ENCODE peak calls at places on chromosomes 13 and 19, in five cellular contexts. A is mucosa of descending colon, I is fibroblast of villous mesenchyme, S is AG10803, G is GM06990. P is an unnamed sample.

GRCh38 chr13:32208860-32209259 is 106.3 kb downstream of the ZAR1L start:
- DNase-seq in I (no peak), S (no peak), G (no peak), A (no peak), P (peak)

GRCh38 chr19:41886761-41887710 is 4.1 kb downstream of the ARHGEF1 start:
- DNase-seq in I (no peak), G (peak), S (no peak), A (no peak), P (no peak)

GRCh38 chr19:21851596-21852345 is 15.8 kb upstream of the ZNF43 start:
- DNase-seq in I (peak), G (peak), A (peak), S (peak), P (peak)

GRCh38 chr19:23986623-23987022 is 71.9 kb downstream of the ZNF726 start:
- DNase-seq in I (no peak), G (no peak), S (no peak), A (no peak), P (no peak)

GRCh38 chr13:41383400-41383799 is 72.3 kb downstream of the NAA16 start:
- DNase-seq in I (no peak), A (no peak), S (peak), G (no peak), P (peak)

GRCh38 chr13:36847541-36848045 is 28.6 kb downstream of the RFXAP start:
- DNase-seq in G (no peak), A (no peak), S (no peak), I (no peak), P (no peak)

GRCh38 chr19:8304841-8305621 is 3.1 kb downstream of the CD320 start:
- DNase-seq in G (no peak), A (peak), I (no peak), S (no peak), P (no peak)

GRCh38 chr13:71661921-71662320 is 205.1 kb downstream of the DACH1 start:
- DNase-seq in S (peak), A (no peak), I (peak), G (no peak), P (peak)

GRCh38 chr13:30870049-30870884 is 35.8 kb upstream of the MEDAG start:
- DNase-seq in S (peak), G (peak), I (peak), A (peak), P (peak)

GRCh38 chr19:3115916-3116602 is 19.8 kb upstream of the GNA15 start:
- DNase-seq in S (peak), A (no peak), I (no peak), G (no peak), P (no peak)

GRCh38 chr13:59641758-59642157 is 522.0 kb downstream of the DIAPH3 start:
- DNase-seq in S (peak), G (no peak), I (peak), A (no peak), P (peak)

GRCh38 chr13:30607908-30608307 is 9.8 kb upstream of the USPL1 start:
- DNase-seq in G (peak), I (no peak), A (no peak), S (no peak), P (peak)

GRCh38 chr13:41639955-41640780 is 182.8 kb downstream of the RGCC start:
- DNase-seq in G (no peak), I (peak), S (peak), A (no peak), P (peak)

GRCh38 chr13:28027607-28028364 is 39.3 kb upstream of the URAD start:
- DNase-seq in G (no peak), S (no peak), I (no peak), A (no peak), P (no peak)

GRCh38 chr13:79772811-79773210 is 291.9 kb downstream of the NDFIP2 start:
- DNase-seq in I (no peak), G (no peak), S (no peak), A (no peak), P (no peak)

GRCh38 chr19:35510626-35510964 is 2.9 kb downstream of the DMKN start:
- DNase-seq in G (no peak), I (no peak), S (no peak), A (no peak), P (no peak)

GRCh38 chr19:58468216-58468839 is 1.4 kb downstream of the ZNF324 start:
- DNase-seq in A (no peak), S (no peak), I (no peak), G (no peak), P (no peak)

GRCh38 chr19:49924004-49924880 is 4.8 kb upstream of the ATF5 start:
- DNase-seq in G (peak), S (peak), A (no peak), I (no peak), P (no peak)

GRCh38 chr13:77828815-77829214 is 89.8 kb downstream of the EDNRB start:
- DNase-seq in I (no peak), S (no peak), A (no peak), G (no peak), P (no peak)

GRCh38 chr13:103788061-103788652 is 721.9 kb upstream of the SLC10A2 start:
- DNase-seq in S (no peak), I (no peak), A (no peak), G (no peak), P (no peak)

GRCh38 chr13:32940601-32941000 is 75.6 kb upstream of the KL start:
- DNase-seq in S (peak), A (peak), G (no peak), I (peak), P (peak)

GRCh38 chr13:95254341-95254740 is 46.9 kb downstream of the ABCC4 start:
- DNase-seq in G (no peak), I (no peak), A (no peak), S (no peak), P (no peak)

GRCh38 chr19:29329460-29330134 is 116.6 kb upstream of the UQCRFS1 start:
- DNase-seq in A (no peak), G (no peak), S (peak), I (no peak), P (no peak)

GRCh38 chr19:38666662-38667448 is 19.4 kb downstream of the ACTN4 start:
- DNase-seq in A (peak), S (peak), I (peak), G (no peak), P (peak)

GRCh38 chr19:14475251-14476073 is at the start of gene PTGER1:
- DNase-seq in A (peak), S (no peak), G (no peak), I (peak), P (peak)

GRCh38 chr13:91664036-91664435 is 265.6 kb downstream of the GPC5 start:
- DNase-seq in S (no peak), I (no peak), A (no peak), G (no peak), P (no peak)

GRCh38 chr13:20972731-20973130 is 70.2 kb upstream of the XPO4 start:
- DNase-seq in I (no peak), S (no peak), A (no peak), G (no peak), P (no peak)

GRCh38 chr13:72696590-72696989 is 30.8 kb downstream of the MZT1 start:
- DNase-seq in S (peak), A (no peak), I (peak), G (no peak), P (peak)

GRCh38 chr13:48709213-48709612 is 55.5 kb downstream of the CYSLTR2 start:
- DNase-seq in I (no peak), A (no peak), S (no peak), G (no peak), P (no peak)

GRCh38 chr19:20928371-20928770 is 5.3 kb downstream of the ZNF85 start:
- DNase-seq in I (peak), A (no peak), G (no peak), S (peak), P (peak)

GRCh38 chr13:30063892-30064291 is 213.5 kb upstream of the UBL3 start:
- DNase-seq in A (no peak), S (no peak), G (no peak), I (no peak), P (no peak)

GRCh38 chr13:106296723-106297122 is 238.7 kb downstream of the EFNB2 start:
- DNase-seq in G (no peak), A (no peak), I (peak), S (no peak), P (no peak)

GRCh38 chr13:106163426-106163825 is 372.0 kb downstream of the EFNB2 start:
- DNase-seq in A (no peak), I (no peak), S (no peak), G (no peak), P (no peak)

GRCh38 chr19:23116802-23117571 is at the start of gene ZNF730:
- DNase-seq in S (peak), G (peak), A (peak), I (peak), P (peak)

GRCh38 chr13:109704771-109705628 is 81.4 kb downstream of the IRS2 start:
- DNase-seq in A (peak), S (no peak), I (peak), G (no peak), P (peak)

GRCh38 chr13:50189450-50189849 is 174.2 kb downstream of the KCNRG start:
- DNase-seq in A (no peak), I (no peak), S (no peak), G (no peak), P (no peak)

GRCh38 chr13:50188696-50189095 is 173.5 kb downstream of the KCNRG start:
- DNase-seq in A (no peak), G (no peak), I (no peak), S (no peak), P (no peak)

GRCh38 chr13:50192272-50192813 is 177.1 kb downstream of the KCNRG start:
- DNase-seq in S (no peak), G (no peak), I (no peak), A (no peak), P (no peak)

GRCh38 chr13:50187352-50188029 is 172.2 kb downstream of the KCNRG start:
- DNase-seq in G (no peak), A (no peak), S (peak), I (peak), P (no peak)

DNA sequence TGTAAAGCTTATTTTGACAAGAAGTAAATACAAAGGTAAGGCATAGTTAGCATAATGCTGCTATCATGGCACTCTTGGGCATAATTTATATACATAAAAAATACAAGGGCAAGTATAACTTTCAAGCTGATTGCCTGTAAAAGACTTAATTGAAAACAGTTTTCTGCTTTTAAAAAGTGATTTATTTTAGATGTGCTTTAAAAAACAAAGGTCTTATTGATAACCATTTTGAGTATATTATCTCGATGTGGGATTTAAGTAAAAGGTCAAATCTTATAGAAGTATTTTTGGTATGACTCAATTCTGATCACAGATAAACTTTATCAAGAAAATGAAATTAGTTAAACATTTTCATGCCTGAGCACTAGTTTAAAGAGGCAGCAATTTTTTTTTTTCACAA is 175.8 kb downstream of the KCNRG start:
- DNase-seq in G (no peak), S (no peak), I (no peak), A (no peak), P (no peak)
- H3K4me3 ChIP-seq in G (no peak), S (no peak), I (no peak), A (no peak), P (no peak)

GRCh38 chr13:57629391-57629804 is 2.1 kb upstream of the PCDH17 start:
- DNase-seq in A (no peak), I (no peak), S (no peak), G (no peak), P (peak)
- H3K4me3 ChIP-seq in A (no peak), I (peak), S (peak), G (no peak), P (peak)

GRCh38 chr13:98143157-98143553 is 261 bp downstream of the FARP1 start:
- DNase-seq in I (no peak), S (no peak), G (no peak), A (no peak), P (no peak)
- H3K4me3 ChIP-seq in I (peak), S (peak), G (peak), A (peak), P (peak)

GRCh38 chr19:13013649-13014048 is 18.4 kb downstream of the NFIX start:
- DNase-seq in S (no peak), A (no peak), I (no peak), G (no peak), P (no peak)

GRCh38 chr19:13014101-13014920 is 19.0 kb downstream of the NFIX start:
- DNase-seq in I (peak), A (no peak), S (peak), G (no peak), P (peak)

GRCh38 chr19:13012390-13012689 is 17.1 kb downstream of the NFIX start:
- DNase-seq in G (no peak), S (no peak), A (no peak), I (no peak), P (no peak)

GRCh38 chr19:13011653-13012389 is 16.5 kb downstream of the NFIX start:
- DNase-seq in A (no peak), G (no peak), S (no peak), I (no peak), P (no peak)

GRCh38 chr19:13012690-13013608 is 17.7 kb downstream of the NFIX start:
- DNase-seq in S (peak), A (peak), G (peak), I (peak), P (peak)
- H3K4me3 ChIP-seq in S (peak), A (no peak), G (peak), I (peak), P (peak)

DNA sequence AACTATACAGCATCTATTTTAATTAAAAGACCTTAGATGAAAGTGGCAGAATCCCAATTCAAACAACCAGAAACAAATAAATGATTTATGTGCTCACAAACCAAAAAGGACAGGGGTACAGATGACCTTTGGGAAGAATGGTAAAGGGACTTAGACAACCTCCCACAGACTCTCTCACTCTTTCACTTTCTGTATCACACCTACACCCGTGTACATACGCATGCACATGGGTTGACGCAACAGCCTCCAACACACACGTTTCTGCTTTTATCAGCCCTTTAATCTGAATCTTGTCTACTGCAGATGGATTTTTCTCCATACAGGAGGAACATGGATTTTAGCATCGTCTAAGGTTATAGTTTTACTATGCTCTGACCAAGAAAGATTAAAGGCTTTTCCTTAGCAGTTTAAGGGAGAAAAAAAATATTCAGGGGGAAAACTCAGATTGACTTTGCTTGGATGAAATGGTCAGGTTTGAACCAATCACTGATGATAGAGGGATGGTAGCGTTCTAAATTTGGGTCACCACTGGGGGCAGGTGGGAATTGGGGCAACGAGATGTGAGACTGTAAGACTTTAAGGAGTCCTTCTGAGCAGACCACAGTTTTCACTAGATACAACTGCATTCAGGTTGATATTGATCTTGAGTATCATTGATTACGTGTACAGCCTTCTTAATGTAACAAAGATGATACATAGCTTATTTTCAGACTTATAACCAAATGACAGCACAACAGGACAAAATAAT is 166.1 kb downstream of the ITGBL1 start:
- DNase-seq in I (peak), G (no peak), S (no peak), A (no peak), P (no peak)
- H3K4me3 ChIP-seq in I (no peak), G (no peak), S (no peak), A (no peak), P (no peak)

GRCh38 chr19:1717970-1718264 is 35.4 kb upstream of the ONECUT3 start:
- DNase-seq in S (no peak), I (no peak), G (no peak), A (no peak), P (no peak)

GRCh38 chr19:1718382-1719315 is 34.7 kb upstream of the ONECUT3 start:
- DNase-seq in A (no peak), I (no peak), G (no peak), S (no peak), P (no peak)

GRCh38 chr19:1717200-1717969 is 35.9 kb upstream of the ONECUT3 start:
- DNase-seq in G (no peak), A (no peak), S (no peak), I (no peak), P (no peak)

GRCh38 chr19:1720237-1720636 is 33.1 kb upstream of the ONECUT3 start:
- DNase-seq in G (no peak), A (no peak), I (no peak), S (no peak), P (no peak)

DNA sequence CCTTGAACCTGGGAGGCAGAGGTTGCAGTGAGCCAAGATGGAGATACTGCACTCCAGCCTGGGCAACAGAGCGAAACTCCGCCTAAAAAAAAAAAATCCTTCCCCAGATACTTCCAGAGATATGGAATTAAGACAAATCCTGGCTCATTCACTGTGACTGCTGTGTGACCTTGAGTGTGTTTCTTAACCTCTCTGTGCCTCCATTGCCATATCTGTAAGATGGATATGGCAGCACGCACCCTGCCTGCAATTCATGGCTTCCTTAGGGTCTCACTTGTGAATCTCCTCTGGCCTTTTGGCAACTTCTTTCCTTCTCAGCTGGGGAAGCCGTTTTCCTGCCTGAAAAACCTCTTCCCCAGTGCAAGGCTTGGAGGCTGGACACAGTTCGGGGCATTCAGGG is 33.8 kb upstream of the ONECUT3 start:
- DNase-seq in G (no peak), I (no peak), S (no peak), A (no peak), P (no peak)
- H3K4me3 ChIP-seq in G (no peak), I (no peak), S (no peak), A (no peak), P (no peak)

GRCh38 chr19:45733160-45733810 is at the start of gene MEIOSIN:
- DNase-seq in A (peak), I (no peak), G (no peak), S (no peak), P (no peak)
- H3K4me3 ChIP-seq in A (no peak), I (no peak), G (no peak), S (no peak), P (no peak)

DNA sequence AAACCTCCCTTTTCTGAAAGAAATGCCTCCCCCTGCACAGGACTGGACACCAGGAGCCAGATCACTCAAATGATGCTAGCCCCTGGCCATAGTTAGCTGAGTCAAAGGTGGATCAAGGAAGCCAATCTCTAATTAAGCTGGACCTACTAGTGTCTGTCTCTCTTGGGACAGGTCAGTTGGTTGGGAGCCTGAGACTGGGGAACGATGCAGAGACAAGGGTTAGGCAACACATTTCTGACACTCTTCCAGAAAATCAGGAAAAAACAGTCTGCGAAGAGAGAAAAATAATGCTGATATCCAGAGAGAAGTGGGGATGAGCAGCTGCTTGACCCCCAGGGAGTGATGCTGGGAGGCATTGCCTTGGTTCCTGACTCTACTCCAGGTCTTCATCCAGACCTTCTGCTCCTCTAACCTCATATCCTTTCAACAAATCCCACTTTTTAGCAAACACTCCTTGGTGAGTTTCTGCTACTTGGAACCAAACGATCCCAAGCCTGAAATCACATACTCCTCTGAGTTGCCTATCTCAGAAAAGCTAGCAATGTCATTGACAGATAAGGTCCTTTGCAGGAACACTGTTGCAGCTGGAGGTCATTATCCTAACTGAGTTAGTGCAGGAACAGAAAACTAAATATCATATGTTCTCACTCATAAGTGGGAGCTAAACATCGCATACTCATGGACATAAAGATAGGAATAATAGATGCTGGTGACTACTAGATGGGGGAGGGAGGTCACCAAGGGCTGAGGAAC is 369.7 kb downstream of the COG6 start:
- DNase-seq in I (no peak), G (no peak), S (no peak), A (no peak), P (peak)
- H3K4me3 ChIP-seq in I (no peak), G (no peak), S (no peak), A (no peak), P (no peak)

GRCh38 chr13:52725302-52725701 is 14.3 kb downstream of the CNMD start:
- DNase-seq in G (no peak), A (no peak), I (no peak), S (no peak), P (no peak)

GRCh38 chr13:52723181-52723580 is 16.4 kb downstream of the CNMD start:
- DNase-seq in S (no peak), I (no peak), G (no peak), A (no peak), P (no peak)

DNA sequence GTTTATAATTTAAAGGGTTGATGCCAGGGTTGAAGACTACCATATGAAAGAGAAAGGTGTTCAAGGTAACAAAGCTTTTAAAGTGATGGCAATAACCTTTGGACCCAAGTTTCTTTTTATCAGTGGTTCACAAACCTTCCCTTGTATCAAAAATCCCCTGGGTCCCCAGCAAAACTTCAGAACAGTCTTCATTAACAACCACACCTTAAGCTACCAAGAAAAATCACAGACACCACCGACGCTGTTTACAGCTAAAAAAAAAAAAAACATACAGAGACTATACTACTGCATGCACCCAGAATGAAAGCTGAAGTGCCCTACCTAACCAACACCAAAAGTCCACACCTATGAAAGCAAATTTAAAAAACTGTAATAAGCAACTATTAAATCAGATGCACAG is 13.4 kb downstream of the CNMD start:
- DNase-seq in G (no peak), A (no peak), S (no peak), I (no peak), P (no peak)
- H3K4me3 ChIP-seq in G (no peak), A (no peak), S (no peak), I (no peak), P (no peak)

P was measured in cardiac fibroblast.